ENCODE peak calls at places on chromosomes 4 and X, in six cellular contexts. K is fibroblast of lung, U is left lung, R is lower lobe of right lung, L is tibial artery, B is right lobe of liver. F is an unnamed sample.

GRCh38 chrX:108610141-108610540 is 126.2 kb downstream of the IRS4 start:
- DNase-seq in K (no peak), U (no peak), R (no peak), L (no peak), B (no peak), F (no peak)

GRCh38 chr4:8860096-8860891 is 11.3 kb downstream of the HMX1 start:
- DNase-seq in K (no peak), U (peak), R (no peak), L (no peak), B (no peak), F (no peak)

GRCh38 chr4:146335763-146336412 is 121.5 kb downstream of the REELD1 start:
- DNase-seq in K (no peak), U (no peak), R (no peak), L (no peak), B (no peak), F (no peak)

GRCh38 chr4:55397024-55397520 is 1.3 kb downstream of the TMEM165 start:
- DNase-seq in K (no peak), U (no peak), R (no peak), L (no peak), B (no peak), F (no peak)

GRCh38 chrX:23952984-23953907 is 45.4 kb downstream of the CXorf58 start:
- DNase-seq in K (no peak), U (no peak), R (no peak), L (no peak), B (no peak), F (no peak)

GRCh38 chr4:158535130-158535614 is 13.5 kb downstream of the RXFP1 start:
- DNase-seq in K (peak), U (no peak), R (no peak), L (no peak), B (no peak), F (no peak)

GRCh38 chrX:16212436-16212835 is 45.2 kb downstream of the MAGEB17 start:
- DNase-seq in K (no peak), U (no peak), R (no peak), L (no peak), B (no peak), F (no peak)

GRCh38 chrX:23493941-23494374 is 159.3 kb downstream of the PTCHD1 start:
- DNase-seq in K (peak), U (no peak), R (no peak), L (no peak), B (no peak), F (no peak)

GRCh38 chrX:101230636-101231035 is 11.1 kb downstream of the DRP2 start:
- DNase-seq in K (peak), U (no peak), R (no peak), L (no peak), B (no peak), F (no peak)

GRCh38 chrX:49106930-49107329 is 16.6 kb downstream of the GPKOW start:
- DNase-seq in K (peak), U (no peak), R (no peak), L (no peak), B (no peak), F (no peak)

GRCh38 chr4:86242677-86243076 is 117.2 kb downstream of the MAPK10 start:
- DNase-seq in K (no peak), U (peak), R (no peak), L (no peak), B (no peak), F (no peak)

GRCh38 chr4:118964891-118965411 is 76.3 kb downstream of the SYNPO2 start:
- DNase-seq in K (peak), U (no peak), R (no peak), L (no peak), B (no peak), F (no peak)

GRCh38 chrX:97234471-97235097 is 350.9 kb downstream of the RPA4 start:
- DNase-seq in K (no peak), U (no peak), R (no peak), L (no peak), B (no peak), F (no peak)

GRCh38 chr4:85756938-85757337 is 282.0 kb downstream of the ARHGAP24 start:
- DNase-seq in K (peak), U (no peak), R (no peak), L (no peak), B (no peak), F (no peak)

GRCh38 chr4:38872620-38873019 is 5.0 kb downstream of the FAM114A1 start:
- DNase-seq in K (peak), U (no peak), R (no peak), L (no peak), B (peak), F (no peak)

GRCh38 chr4:37648084-37648817 is 37.9 kb downstream of the RELL1 start:
- DNase-seq in K (peak), U (no peak), R (peak), L (peak), B (peak), F (peak)

GRCh38 chr4:1543561-1543960 is 137.3 kb upstream of the NKX1-1 start:
- DNase-seq in K (no peak), U (peak), R (no peak), L (no peak), B (peak), F (no peak)

GRCh38 chrX:68717663-68718442 is 70.4 kb downstream of the STARD8 start:
- DNase-seq in K (no peak), U (no peak), R (no peak), L (no peak), B (peak), F (no peak)

GRCh38 chr4:11596989-11597388 is 168.3 kb upstream of the HS3ST1 start:
- DNase-seq in K (no peak), U (no peak), R (no peak), L (no peak), B (no peak), F (no peak)

DNA sequence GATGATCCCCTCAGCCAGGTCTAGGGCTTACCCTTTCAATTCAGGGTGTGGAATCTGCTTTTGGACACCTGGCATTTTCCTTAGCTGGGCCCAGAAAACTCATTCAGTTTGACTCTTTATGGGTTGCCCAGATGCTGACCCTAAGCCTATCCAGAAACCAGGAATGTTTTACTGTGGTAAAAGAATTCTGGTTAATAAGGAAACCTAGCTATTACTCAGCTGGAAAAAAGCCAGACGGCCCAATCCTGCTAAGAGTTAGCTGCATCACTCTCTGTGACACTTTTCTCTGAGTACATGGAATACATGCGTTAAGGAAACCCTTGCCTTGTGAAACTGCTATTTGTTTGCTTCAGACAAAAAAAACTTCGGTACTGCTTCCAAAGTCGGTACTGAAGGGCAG is 28.0 kb downstream of the ING2 start:
- DNase-seq in K (peak), U (no peak), R (no peak), L (no peak), B (no peak), F (no peak)
- TF ChIP-seq CTCF in K (no peak), U (no peak), R (no peak), L (no peak), B (no peak), F (no peak)

GRCh38 chr4:139243448-139244365 is 36.3 kb downstream of the MGARP start:
- DNase-seq in K (peak), U (no peak), R (no peak), L (peak), B (no peak), F (no peak)
- H3K27ac ChIP-seq in K (peak), U (peak), R (no peak), L (peak), B (no peak), F (peak)

GRCh38 chr4:42151568-42152506 is 618 bp downstream of the BEND4 start:
- DNase-seq in K (no peak), U (peak), R (no peak), L (no peak), B (no peak), F (no peak)
- H3K4me3 ChIP-seq in K (peak), U (peak), R (peak), L (peak), B (peak), F (peak)

GRCh38 chrX:76555816-76556215 is 128.3 kb downstream of the MAGEE1 start:
- DNase-seq in K (peak), U (no peak), R (no peak), L (no peak), B (no peak), F (no peak)
- TF ChIP-seq CTCF in K (no peak), U (no peak), R (no peak), L (no peak), B (peak), F (no peak)

GRCh38 chr4:155999743-156000142 is 46.1 kb upstream of the CTSO start:
- DNase-seq in K (peak), U (no peak), R (no peak), L (no peak), B (no peak), F (no peak)
- H3K27ac ChIP-seq in K (no peak), U (no peak), R (no peak), L (no peak), B (no peak), F (no peak)

F was measured in breast epithelium.